ENCODE peak calls at places on chromosomes 4 and X, in six cellular contexts. H is BJ; E is HEK293T; M is activated effector memory CD4-positive, alpha-beta T cell treated with Interleukin-2 at 50 U/mL for 16 hours; K is GDM1; L is fibroblast of pulmonary artery. G is an unnamed sample.

GRCh38 chr4:29009908-29010307 is 1710.3 kb upstream of the PCDH7 start:
- DNase-seq in H (no peak), E (no peak), M (no peak), K (no peak), L (no peak), G (no peak)

GRCh38 chr4:89277412-89277811 is 30.2 kb downstream of the GPRIN3 start:
- DNase-seq in H (no peak), E (no peak), M (no peak), K (no peak), L (no peak), G (peak)

GRCh38 chrX:103629295-103630170 is 758 bp downstream of the TCEAL1 start:
- DNase-seq in H (no peak), E (peak), M (no peak), K (peak), L (peak), G (peak)

GRCh38 chr4:71163317-71163716 is 169.9 kb downstream of the DCK start:
- DNase-seq in H (no peak), E (no peak), M (no peak), K (no peak), L (no peak), G (no peak)

GRCh38 chr4:153067376-153067775 is 131.3 kb downstream of the FHDC1 start:
- DNase-seq in H (no peak), E (no peak), M (no peak), K (peak), L (peak), G (peak)

GRCh38 chrX:103628386-103629290 is at the start of gene TCEAL1:
- DNase-seq in H (no peak), E (peak), M (no peak), K (peak), L (peak), G (peak)

GRCh38 chrX:26253526-26253925 is 37.6 kb downstream of the MAGEB5 start:
- DNase-seq in H (no peak), E (no peak), M (no peak), K (no peak), L (no peak), G (no peak)

GRCh38 chr4:53854991-53855885 is 209.2 kb downstream of the CHIC2 start:
- DNase-seq in H (peak), E (no peak), M (no peak), K (no peak), L (peak), G (peak)

GRCh38 chr4:108058685-108059440 is 69.2 kb downstream of the HADH start:
- DNase-seq in H (peak), E (no peak), M (no peak), K (no peak), L (peak), G (peak)

GRCh38 chr4:83516042-83516772 is 19.7 kb upstream of the GPAT3 start:
- DNase-seq in H (peak), E (no peak), M (no peak), K (no peak), L (peak), G (peak)

GRCh38 chrX:1618689-1619088 is 3.8 kb downstream of the ASMT start:
- DNase-seq in H (no peak), E (no peak), M (no peak), K (no peak), L (no peak), G (peak)

GRCh38 chr4:87975466-87975865 is at the start of gene SPP1:
- DNase-seq in H (no peak), E (peak), M (no peak), K (peak), L (peak), G (peak)

GRCh38 chrX:13092455-13092941 is 48.1 kb upstream of the FAM9C start:
- DNase-seq in H (no peak), E (no peak), M (peak), K (no peak), L (no peak), G (no peak)

GRCh38 chrX:41276661-41277506 is 57.1 kb upstream of the DDX3X start:
- DNase-seq in H (no peak), E (no peak), M (no peak), K (no peak), L (no peak), G (no peak)

GRCh38 chrX:18961686-18962085 is 22.2 kb downstream of the PHKA2 start:
- DNase-seq in H (no peak), E (no peak), M (no peak), K (no peak), L (peak), G (no peak)

GRCh38 chrX:10576777-10577444 is 43.5 kb downstream of the MID1 start:
- DNase-seq in H (no peak), E (no peak), M (no peak), K (no peak), L (no peak), G (peak)

GRCh38 chrX:12647230-12647629 is 144.0 kb upstream of the PRPS2 start:
- DNase-seq in H (no peak), E (no peak), M (no peak), K (no peak), L (no peak), G (no peak)

GRCh38 chr4:62500296-62500695 is 1300.2 kb downstream of the ADGRL3 start:
- DNase-seq in H (no peak), E (no peak), M (no peak), K (no peak), L (no peak), G (no peak)

GRCh38 chr4:148254818-148255366 is 187.3 kb downstream of the NR3C2 start:
- DNase-seq in H (no peak), E (no peak), M (no peak), K (no peak), L (no peak), G (no peak)

GRCh38 chrX:38305971-38306370 is 21.3 kb downstream of the RPGR start:
- DNase-seq in H (no peak), E (no peak), M (no peak), K (no peak), L (peak), G (no peak)

GRCh38 chr4:28149762-28150161 is 1289.1 kb downstream of the STIM2 start:
- DNase-seq in H (no peak), E (no peak), M (no peak), K (no peak), L (no peak), G (no peak)

GRCh38 chrX:54386314-54386713 is 28.5 kb upstream of the WNK3 start:
- DNase-seq in H (no peak), E (no peak), M (no peak), K (no peak), L (no peak), G (no peak)

GRCh38 chr4:86549163-86549788 is 44.8 kb upstream of the PTPN13 start:
- DNase-seq in H (no peak), E (no peak), M (no peak), K (no peak), L (no peak), G (peak)

GRCh38 chr4:159455675-159456235 is 352.9 kb downstream of the RAPGEF2 start:
- DNase-seq in H (no peak), E (peak), M (no peak), K (peak), L (peak), G (peak)

GRCh38 chr4:45331796-45332195 is 605.4 kb upstream of the GNPDA2 start:
- DNase-seq in H (no peak), E (no peak), M (no peak), K (no peak), L (no peak), G (no peak)

GRCh38 chrX:53795583-53795982 is 109.1 kb upstream of the HUWE1 start:
- DNase-seq in H (no peak), E (no peak), M (no peak), K (no peak), L (peak), G (peak)

GRCh38 chr4:85807247-85807915 is 332.4 kb downstream of the ARHGAP24 start:
- DNase-seq in H (no peak), E (no peak), M (no peak), K (no peak), L (peak), G (peak)

GRCh38 chr4:4296283-4296846 is 6.3 kb downstream of the ZBTB49 start:
- DNase-seq in H (no peak), E (no peak), M (no peak), K (no peak), L (no peak), G (no peak)

GRCh38 chrX:22389544-22390243 is 117.0 kb downstream of the CBLL2 start:
- DNase-seq in H (no peak), E (peak), M (no peak), K (no peak), L (peak), G (peak)

GRCh38 chr4:128424524-128425195 is 137.0 kb upstream of the PGRMC2 start:
- DNase-seq in H (no peak), E (no peak), M (no peak), K (no peak), L (peak), G (peak)

GRCh38 chr4:94588900-94589693 is 137.4 kb downstream of the PDLIM5 start:
- DNase-seq in H (peak), E (no peak), M (no peak), K (no peak), L (peak), G (no peak)

GRCh38 chrX:133542476-133542875 is 127.2 kb upstream of the GPC4 start:
- DNase-seq in H (no peak), E (no peak), M (no peak), K (no peak), L (peak), G (no peak)

GRCh38 chr4:182826391-182826790 is 90.8 kb downstream of the DCTD start:
- DNase-seq in H (no peak), E (no peak), M (no peak), K (no peak), L (no peak), G (no peak)

GRCh38 chr4:188603646-188604045 is 464.4 kb downstream of the TRIML1 start:
- DNase-seq in H (no peak), E (no peak), M (no peak), K (no peak), L (no peak), G (no peak)

GRCh38 chrX:129659137-129659536 is 4.4 kb upstream of the APLN start:
- DNase-seq in H (no peak), E (no peak), M (no peak), K (no peak), L (no peak), G (no peak)

GRCh38 chrX:70479970-70480659 is 35.5 kb downstream of the DLG3 start:
- DNase-seq in H (no peak), E (no peak), M (no peak), K (no peak), L (peak), G (peak)

GRCh38 chr4:138090145-138090917 is 151.8 kb downstream of the SLC7A11 start:
- DNase-seq in H (peak), E (peak), M (no peak), K (peak), L (peak), G (peak)

GRCh38 chr4:186643501-186644315 is 79.9 kb downstream of the FAT1 start:
- DNase-seq in H (peak), E (no peak), M (no peak), K (no peak), L (peak), G (peak)

GRCh38 chrX:135974279-135974856 is 580 bp upstream of the MMGT1 start:
- DNase-seq in H (no peak), E (peak), M (no peak), K (peak), L (peak), G (peak)

G was measured in RPMI7951.